ENCODE peak calls at places on chromosomes 3 and 15, in nine cellular contexts. N is astrocyte; G is heart right ventricle; X is mucosa of descending colon; R is stomach; S is psoas muscle; T is tibial nerve; M is CD4-positive, alpha-beta memory T cell; P is CD8-positive, alpha-beta memory T cell. J is an unnamed sample. For H3K4me1, the result is how much of the 10 kb centered on the place peaks cover.

GRCh38 chr3:139318431-139318816 is 25.4 kb upstream of the MRPS22 start:
- DNase-seq in N (no peak), G (no peak), X (no peak), R (no peak), S (no peak), T (no peak), M (no peak), P (no peak), J (no peak)

GRCh38 chr3:119033393-119034255 is 1.0 kb downstream of the IGSF11 start:
- DNase-seq in N (no peak), G (no peak), X (no peak), R (no peak), S (no peak), T (no peak), M (no peak), P (no peak), J (no peak)

GRCh38 chr15:63970723-63971426 is 75.4 kb downstream of the DAPK2 start:
- DNase-seq in N (no peak), G (no peak), X (peak), R (no peak), S (peak), T (no peak), M (peak), P (no peak), J (no peak)

GRCh38 chr15:64847016-64847415 is 5.3 kb downstream of the PLEKHO2 start:
- DNase-seq in N (no peak), G (no peak), X (no peak), R (no peak), S (no peak), T (no peak), M (no peak), P (no peak), J (no peak)

GRCh38 chr3:60188803-60189202 is 1062.4 kb downstream of the FHIT start:
- DNase-seq in N (no peak), G (no peak), X (no peak), R (no peak), S (no peak), T (no peak), M (no peak), P (no peak), J (no peak)

GRCh38 chr3:98843301-98843959 is 58.1 kb downstream of the DCBLD2 start:
- DNase-seq in N (no peak), G (no peak), X (no peak), R (no peak), S (no peak), T (no peak), M (no peak), P (no peak), J (no peak)

GRCh38 chr3:107024481-107025153 is 352.6 kb upstream of the CCDC54 start:
- DNase-seq in N (no peak), G (no peak), X (no peak), R (no peak), S (peak), T (peak), M (no peak), P (no peak), J (no peak)

GRCh38 chr15:35209838-35210237 is 124.7 kb upstream of the NANOGP8 start:
- DNase-seq in N (no peak), G (no peak), X (no peak), R (no peak), S (no peak), T (no peak), M (no peak), P (no peak), J (no peak)

GRCh38 chr15:48003447-48003846 is 117.3 kb upstream of the SLC24A5 start:
- DNase-seq in N (no peak), G (no peak), X (no peak), R (no peak), S (no peak), T (no peak), M (no peak), P (no peak), J (no peak)

GRCh38 chr15:70098461-70099166 is 897 bp upstream of the TLE3 start:
- DNase-seq in N (no peak), G (peak), X (peak), R (peak), S (peak), T (no peak), M (no peak), P (peak), J (peak)

GRCh38 chr15:70098170-70098460 is 398 bp upstream of the TLE3 start:
- DNase-seq in N (no peak), G (no peak), X (no peak), R (no peak), S (no peak), T (no peak), M (no peak), P (no peak), J (no peak)

GRCh38 chr15:70096215-70096974 is 1.3 kb downstream of the TLE3 start:
- DNase-seq in N (no peak), G (peak), X (peak), R (peak), S (peak), T (peak), M (peak), P (peak), J (no peak)

GRCh38 chr15:70096975-70097336 is 761 bp downstream of the TLE3 start:
- DNase-seq in N (no peak), G (peak), X (no peak), R (no peak), S (no peak), T (no peak), M (no peak), P (no peak), J (peak)

GRCh38 chr15:70097337-70098169 is at the start of gene TLE3:
- DNase-seq in N (peak), G (peak), X (peak), R (peak), S (peak), T (peak), M (peak), P (peak), J (peak)
- H3K4me1 ChIP-seq in N (under half), G (half or more), X (half or more), R (half or more), S (half or more), T (half or more), M (half or more), P (half or more), J (under half)

DNA sequence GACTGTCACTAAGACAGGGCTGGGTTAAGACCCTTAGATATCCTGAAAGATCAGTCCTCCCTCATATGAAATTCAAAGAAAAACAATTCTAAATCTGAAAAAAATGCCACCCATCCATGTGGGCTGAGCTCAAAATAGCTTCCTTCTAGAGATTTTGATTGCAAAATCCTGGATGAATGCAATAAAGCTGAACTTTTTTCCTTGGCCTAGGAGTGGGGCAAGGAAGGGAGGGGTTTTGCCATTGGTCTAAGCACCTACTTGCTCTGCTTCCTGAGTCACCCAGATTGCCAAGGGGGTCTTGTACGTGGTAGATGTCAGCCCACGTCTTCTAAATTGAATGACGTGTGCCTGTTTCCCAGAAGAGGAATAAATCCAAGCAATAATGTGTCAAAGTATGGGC is 15.3 kb upstream of the SMAD3 start:
- DNase-seq in N (no peak), G (no peak), X (no peak), R (no peak), S (no peak), T (no peak), M (no peak), P (no peak), J (no peak)
- H3K4me1 ChIP-seq in N (under half), G (under half), X (under half), R (half or more), S (under half), T (under half), M (under half), P (under half), J (under half)

DNA sequence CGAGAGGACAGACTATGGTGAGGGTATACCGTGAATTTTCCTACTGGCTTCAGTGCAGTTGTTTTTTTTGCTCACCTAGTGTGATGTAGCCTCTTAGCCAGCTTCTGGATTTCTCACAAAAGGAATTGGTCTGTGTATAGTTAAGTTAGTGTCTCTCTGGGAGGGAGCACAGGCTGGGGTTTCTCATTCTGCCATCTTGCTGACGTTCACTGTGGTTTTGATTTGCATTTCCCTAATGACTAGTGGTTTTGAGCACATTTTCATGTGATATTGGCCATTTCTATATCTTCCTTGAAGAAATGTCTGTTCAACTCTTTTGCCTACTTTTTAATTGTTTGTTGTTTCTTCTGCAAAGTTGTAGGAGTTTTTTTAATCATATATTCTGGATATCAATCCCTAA is 2.2 kb upstream of the CD86 start:
- DNase-seq in N (no peak), G (no peak), X (no peak), R (no peak), S (no peak), T (no peak), M (no peak), P (no peak), J (no peak)
- H3K4me1 ChIP-seq in N (under half), G (under half), X (under half), R (under half), S (under half), T (under half), M (under half), P (under half), J (under half)

GRCh38 chr15:83275412-83275811 is 9.1 kb downstream of the BNC1 start:
- DNase-seq in N (peak), G (no peak), X (no peak), R (no peak), S (no peak), T (no peak), M (no peak), P (no peak), J (no peak)
- H3K4me1 ChIP-seq in N (under half), G (under half), X (under half), R (under half), S (under half), T (under half), M (under half), P (under half), J (under half)

DNA sequence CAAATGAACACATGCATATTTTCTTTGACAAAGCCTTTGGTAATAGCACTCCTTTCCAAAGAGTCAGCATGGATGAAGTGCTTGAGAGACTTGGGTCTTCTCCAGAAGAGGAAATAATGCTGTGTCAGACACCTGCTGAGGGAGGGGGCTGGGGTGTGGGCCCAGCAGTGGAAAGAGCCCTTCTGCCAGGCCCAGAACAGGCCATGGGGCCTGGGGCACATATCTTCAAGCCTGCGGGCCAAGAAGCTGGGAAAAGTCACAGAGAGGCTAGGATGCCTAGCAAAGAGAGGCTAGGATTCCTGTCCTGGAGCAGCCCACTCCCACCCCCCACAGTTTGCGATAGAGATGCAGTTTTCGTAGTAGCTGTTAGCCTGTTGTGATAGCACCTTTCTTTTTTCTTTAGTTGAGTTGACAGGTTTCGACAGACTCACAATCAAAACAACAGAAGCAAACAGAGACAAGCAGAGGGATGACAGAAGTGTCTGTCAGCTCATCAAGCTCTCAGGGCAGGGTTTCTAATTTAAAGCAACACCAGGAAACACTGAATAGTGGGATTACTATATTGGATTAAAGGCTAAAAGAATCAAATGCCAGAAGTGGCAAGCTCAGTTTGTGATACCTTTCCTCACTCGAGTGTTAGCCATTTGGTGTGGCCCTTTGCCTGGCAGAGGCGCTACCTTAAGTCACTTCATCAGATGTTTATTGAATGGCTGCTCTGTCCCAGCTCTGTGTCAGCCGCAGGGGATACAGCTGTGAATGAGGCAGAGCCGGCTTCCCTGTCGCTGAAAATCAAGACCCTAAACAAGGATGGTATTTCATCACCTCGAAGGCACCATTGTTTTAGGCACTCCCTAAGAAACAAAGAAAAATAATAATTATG is 19.0 kb downstream of the CMTM7 start:
- DNase-seq in N (no peak), G (no peak), X (no peak), R (no peak), S (no peak), T (no peak), M (no peak), P (no peak), J (peak)
- H3K4me1 ChIP-seq in N (under half), G (under half), X (under half), R (under half), S (under half), T (under half), M (half or more), P (under half), J (under half)

GRCh38 chr3:5428607-5429516 is 241.4 kb downstream of the EDEM1 start:
- DNase-seq in N (peak), G (no peak), X (no peak), R (no peak), S (no peak), T (no peak), M (no peak), P (no peak), J (no peak)
- H3K4me1 ChIP-seq in N (under half), G (under half), X (under half), R (under half), S (under half), T (under half), M (under half), P (under half), J (under half)

DNA sequence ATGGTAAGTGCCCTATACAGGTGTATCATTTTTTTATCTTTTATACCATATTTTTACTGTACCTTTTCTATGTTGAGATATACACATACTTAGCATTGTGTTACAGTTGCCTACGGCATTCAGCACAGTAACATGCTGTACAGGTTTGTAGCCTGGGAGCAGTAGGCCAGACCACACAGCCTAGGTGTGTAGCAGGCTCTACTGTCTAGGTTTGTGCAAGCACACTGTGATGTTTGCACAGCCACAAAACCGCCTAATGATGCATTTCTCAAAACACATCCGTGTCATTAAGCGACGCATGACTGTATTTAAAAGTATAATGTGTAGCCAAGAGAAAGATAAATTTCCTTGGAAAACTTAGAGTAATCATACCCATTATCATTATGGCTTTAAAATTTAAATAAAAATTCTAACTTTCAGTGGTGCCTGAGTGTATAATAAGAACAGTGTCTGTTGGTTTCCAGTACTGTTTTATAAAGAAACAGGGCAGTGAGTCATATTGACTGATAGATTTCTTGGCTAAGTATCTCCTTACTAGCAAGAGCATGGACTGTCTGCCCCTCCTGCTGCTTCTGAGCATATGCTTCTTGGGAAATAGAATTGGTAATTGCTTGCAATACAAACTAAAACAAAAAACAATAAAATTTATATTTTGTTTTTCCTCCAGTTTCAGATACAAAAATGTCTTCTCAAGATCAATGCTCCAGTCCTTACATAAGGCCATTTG is 18.3 kb downstream of the CALML4 start:
- DNase-seq in N (peak), G (no peak), X (no peak), R (no peak), S (no peak), T (no peak), M (no peak), P (no peak), J (no peak)
- H3K4me1 ChIP-seq in N (under half), G (under half), X (under half), R (under half), S (under half), T (under half), M (under half), P (under half), J (under half)

J was measured in SJCRH30.